ENCODE peak calls at places on chromosomes 6 and 20, in ten cellular contexts. T, P, V, M, U, E, D, Q, S and Y are unnamed samples.

GRCh38 chr6:169800668-169801395 is 49.4 kb downstream of the ERMARD start:
- DNase-seq in U (no peak), Q (peak; percentile 72), E (no peak), P (peak; percentile 47), S (no peak), V (peak; percentile 13), D (peak; percentile 72), T (peak; percentile 38), M (no peak), Y (no peak)

GRCh38 chr6:116472710-116473109 is 11.5 kb downstream of the CALHM6 start:
- DNase-seq in E (no peak), S (no peak), Q (no peak), P (no peak), M (no peak), V (no peak), D (no peak), U (no peak), T (no peak), Y (no peak)

GRCh38 chr6:17081860-17082508 is 19.9 kb upstream of the STMND1 start:
- DNase-seq in T (no peak), U (no peak), E (no peak), Q (no peak), D (no peak), S (no peak), P (no peak), V (no peak), M (no peak), Y (no peak)

GRCh38 chr20:21396921-21397340 is 395 bp downstream of the NKX2-4 start:
- DNase-seq in E (no peak), T (no peak), P (no peak), S (no peak), M (no peak), V (no peak), Q (no peak), U (no peak), D (no peak), Y (peak; percentile 27)

GRCh38 chr20:2872304-2873009 is 824 bp upstream of the PTPRA start:
- DNase-seq in E (peak; percentile 28), P (peak; percentile 69), T (peak; percentile 92), S (peak; percentile 84), U (peak; percentile 27), M (peak; percentile 68), D (peak; percentile 65), Q (peak; percentile 49), V (no peak), Y (peak; percentile 92)

GRCh38 chr6:21341910-21342309 is 251.6 kb upstream of the SOX4 start:
- DNase-seq in U (no peak), T (no peak), V (no peak), D (no peak), E (no peak), S (no peak), Q (no peak), P (no peak), M (no peak), Y (no peak)

GRCh38 chr6:167968091-167968490 is 29.4 kb upstream of the KIF25 start:
- DNase-seq in P (peak; percentile 62), V (peak; percentile 16), M (no peak), U (no peak), Q (no peak), E (no peak), T (no peak), S (peak; percentile 69), D (no peak), Y (peak; percentile 28)

GRCh38 chr20:51800769-51801219 is 1.5 kb downstream of the SALL4 start:
- DNase-seq in E (no peak), M (peak; percentile 26), D (peak; percentile 20), V (no peak), Q (no peak), S (no peak), T (no peak), P (no peak), U (no peak), Y (peak; percentile 69)

GRCh38 chr20:53902968-53903651 is 167.3 kb downstream of the BCAS1 start:
- DNase-seq in M (no peak), D (no peak), E (no peak), P (no peak), S (peak; percentile 35), T (no peak), V (no peak), U (no peak), Q (no peak), Y (no peak)

GRCh38 chr6:143224516-143224915 is 163.8 kb downstream of the AIG1 start:
- DNase-seq in T (no peak), M (no peak), V (no peak), U (no peak), D (no peak), Q (no peak), P (no peak), E (no peak), S (no peak), Y (no peak)

GRCh38 chr20:9458075-9458818 is 56.1 kb upstream of the LAMP5 start:
- DNase-seq in S (no peak), D (peak; percentile 27), T (no peak), U (no peak), Q (peak; percentile 30), M (no peak), E (no peak), P (no peak), V (peak; percentile 10), Y (peak; percentile 4)

GRCh38 chr6:165031491-165031890 is 277.9 kb downstream of the C6orf118 start:
- DNase-seq in M (no peak), S (no peak), T (no peak), P (no peak), V (no peak), U (no peak), D (no peak), Q (no peak), E (no peak), Y (no peak)

GRCh38 chr6:142374090-142374783 is 72.4 kb downstream of the ADGRG6 start:
- DNase-seq in V (no peak), M (no peak), P (no peak), T (no peak), D (no peak), E (no peak), S (no peak), Q (no peak), U (no peak), Y (no peak)

GRCh38 chr20:10747019-10747418 is 73.2 kb upstream of the JAG1 start:
- DNase-seq in U (no peak), M (no peak), S (no peak), V (no peak), D (no peak), T (no peak), Q (no peak), E (no peak), P (no peak), Y (no peak)

GRCh38 chr20:10754809-10755208 is 81.0 kb upstream of the JAG1 start:
- DNase-seq in M (no peak), V (no peak), D (no peak), S (no peak), Q (no peak), U (no peak), E (no peak), P (no peak), T (no peak), Y (no peak)

DNA sequence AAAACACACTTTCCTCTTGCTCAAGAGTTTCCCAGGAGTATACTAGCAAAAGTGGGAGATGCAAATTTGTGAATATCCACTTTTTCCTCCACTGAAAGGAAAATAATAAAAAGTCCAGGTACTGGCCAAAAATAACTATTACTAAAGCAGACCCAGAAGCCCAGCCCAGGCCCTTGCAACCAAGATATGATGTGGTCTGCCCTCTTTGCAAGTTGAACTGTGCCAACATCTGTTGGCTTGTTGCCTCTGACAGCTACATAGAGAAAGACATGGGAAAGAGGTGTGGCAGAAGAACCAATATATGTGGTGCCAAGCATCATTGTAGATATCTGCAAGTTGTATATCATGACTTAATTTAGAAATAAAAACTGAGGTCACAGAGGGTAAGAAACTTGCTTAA is 78.4 kb upstream of the JAG1 start:
- DNase-seq in V (no peak), P (no peak), S (no peak), E (no peak), M (no peak), Q (no peak), D (no peak), U (no peak), T (no peak), Y (no peak)
- TF ChIP-seq POLR2A in V (no peak), P (no peak), S (no peak), E (no peak), M (no peak), Q (no peak), D (no peak), U (no peak), T (no peak), Y (no peak)

GRCh38 chr6:35728663-35729348 is 8.0 kb upstream of the ARMC12 start:
- DNase-seq in S (peak; percentile 84), Q (no peak), U (peak; percentile 94), E (no peak), T (peak; percentile 88), M (peak; percentile 73), V (no peak), P (peak; percentile 94), D (peak; percentile 53), Y (peak; percentile 44)
- TF ChIP-seq POLR2A in S (no peak), Q (no peak), U (peak; percentile 7), E (no peak), T (no peak), M (no peak), V (no peak), P (peak; percentile 78), D (no peak), Y (no peak)

DNA sequence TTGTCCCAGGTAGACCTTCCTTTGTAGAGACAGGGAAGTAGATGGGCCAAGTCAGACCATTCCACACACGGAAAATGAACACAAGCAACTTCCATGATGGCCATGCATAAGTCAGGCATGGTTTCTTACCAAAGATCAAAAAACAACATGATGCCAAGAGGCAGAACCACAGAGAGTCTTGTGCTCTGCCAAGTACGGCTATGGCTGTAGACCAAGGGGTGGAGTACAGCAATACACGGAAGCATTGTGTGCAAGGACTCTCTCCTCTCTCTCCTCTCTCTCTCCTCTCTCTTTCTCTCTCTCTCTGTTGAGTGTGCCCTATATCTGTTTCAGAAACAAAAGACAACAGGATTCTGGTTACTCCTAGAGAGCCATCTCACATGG is 4.8 kb upstream of the DUSP22 start:
- DNase-seq in T (no peak), Q (no peak), S (no peak), M (no peak), E (no peak), D (no peak), U (no peak), P (no peak), V (no peak), Y (no peak)
- TF ChIP-seq POLR2A in T (no peak), Q (no peak), S (no peak), M (no peak), E (no peak), D (no peak), U (no peak), P (no peak), V (no peak), Y (no peak)

DNA sequence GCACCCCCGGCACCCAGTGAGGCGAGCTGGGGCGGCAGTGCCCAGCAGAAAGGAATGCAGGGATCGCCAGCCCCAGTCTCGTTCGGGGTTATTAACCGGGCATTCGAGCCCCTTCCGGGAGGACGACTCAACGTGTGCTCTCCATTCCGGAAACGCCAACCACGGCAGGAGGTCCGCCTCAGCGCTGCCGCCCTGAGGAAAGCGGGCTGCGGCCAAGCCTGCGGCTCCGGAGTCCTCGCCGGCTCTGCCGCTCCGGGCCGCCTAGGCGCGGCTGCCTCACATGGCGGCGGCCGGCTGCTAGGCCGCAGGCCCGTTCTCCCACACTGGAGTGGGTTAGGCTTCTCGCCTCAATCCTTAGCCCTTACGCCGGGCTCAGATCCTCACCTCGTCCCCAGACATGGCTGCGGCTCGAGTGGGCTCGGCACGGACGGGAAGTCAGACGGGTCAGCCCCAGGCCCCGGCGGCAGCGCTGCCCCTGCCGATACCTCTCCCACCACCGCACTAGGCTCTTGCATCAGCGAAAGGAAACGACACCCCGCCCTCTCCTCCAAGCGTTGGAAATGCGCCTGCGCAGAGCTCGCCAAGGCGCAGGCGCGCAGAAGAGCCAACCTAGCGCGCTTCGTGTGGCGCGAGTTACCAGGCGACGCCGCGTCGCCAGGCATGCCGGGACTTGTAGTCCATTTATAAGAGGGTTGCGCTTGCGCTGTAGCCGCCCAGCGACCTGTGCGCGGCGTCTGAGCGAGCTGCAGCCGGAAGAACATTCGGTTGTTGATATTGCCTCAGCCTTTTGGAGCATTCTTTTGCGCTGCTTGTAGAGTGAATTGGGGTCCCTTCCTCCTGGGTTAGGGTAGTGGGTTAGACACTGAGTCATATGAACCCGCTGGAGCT is at the start of gene EIF2S2:
- DNase-seq in S (peak; percentile 99), E (peak; percentile 87), T (peak; percentile 98), V (peak; percentile 97), P (peak; percentile 96), Q (peak; percentile 97), M (peak; percentile 98), U (peak; percentile 97), D (peak; percentile 98), Y (peak; percentile 99)
- TF ChIP-seq POLR2A in S (peak; percentile 92), E (peak; percentile 98), T (peak; percentile 92), V (peak; percentile 92), P (peak; percentile 98), Q (peak; percentile 99), M (peak; percentile 96), U (peak; percentile 94), D (peak; percentile 98), Y (peak; percentile 99)